ENCODE peak calls at places on chromosomes 1 and 21, in four cellular contexts. A, B, O and M are unnamed samples.

GRCh38 chr1:186014370-186015030 is 280.3 kb downstream of the HMCN1 start:
- DNase-seq in B (no peak), O (no peak), A (no peak), M (no peak)

GRCh38 chr1:245751111-245751510 is 596.3 kb downstream of the KIF26B start:
- DNase-seq in B (no peak), O (no peak), A (no peak), M (no peak)

GRCh38 chr1:219081943-219082925 is 91.4 kb upstream of the LYPLAL1 start:
- DNase-seq in A (no peak), O (peak), B (no peak), M (no peak)

GRCh38 chr1:151892190-151892589 is 17.1 kb downstream of the THEM4 start:
- DNase-seq in A (no peak), O (no peak), B (no peak), M (no peak)

GRCh38 chr1:63524166-63524565 is 841 bp downstream of the EFCAB7 start:
- DNase-seq in A (no peak), B (no peak), O (peak), M (no peak)

GRCh38 chr1:213983589-213984386 is 4.0 kb upstream of the PROX1 start:
- DNase-seq in B (no peak), A (no peak), O (no peak), M (no peak)

GRCh38 chr1:243312962-243313634 is 57.3 kb downstream of the SDCCAG8 start:
- DNase-seq in B (no peak), A (no peak), O (peak), M (no peak)

GRCh38 chr1:162412002-162412401 is at the start of gene SH2D1B:
- DNase-seq in A (no peak), B (no peak), O (no peak), M (no peak)

GRCh38 chr1:180168786-180169640 is 14.3 kb downstream of the QSOX1 start:
- DNase-seq in O (peak), A (peak), B (peak), M (peak)

GRCh38 chr1:226046240-226046639 is 16.3 kb upstream of the H3-3A start:
- DNase-seq in O (no peak), B (no peak), A (no peak), M (no peak)

GRCh38 chr1:78520843-78521242 is 30.1 kb downstream of the PTGFR start:
- DNase-seq in B (no peak), A (no peak), O (no peak), M (no peak)

GRCh38 chr1:86419277-86419903 is 4.6 kb upstream of the CLCA2 start:
- DNase-seq in A (no peak), O (peak), B (no peak), M (no peak)

GRCh38 chr21:45026066-45026745 is 48.2 kb upstream of the ADARB1 start:
- DNase-seq in B (no peak), A (no peak), O (no peak), M (no peak)

GRCh38 chr1:15916417-15916816 is 59.5 kb downstream of the ZBTB17 start:
- DNase-seq in A (no peak), O (no peak), B (no peak), M (no peak)

GRCh38 chr1:178238722-178239510 is 145.0 kb downstream of the RASAL2 start:
- DNase-seq in O (no peak), A (no peak), B (no peak), M (no peak)

GRCh38 chr1:203036537-203036936 is 10.2 kb downstream of the PPFIA4 start:
- DNase-seq in O (no peak), B (no peak), A (no peak), M (no peak)

GRCh38 chr1:62905872-62906271 is 121.9 kb downstream of the ATG4C start:
- DNase-seq in B (no peak), A (no peak), O (no peak), M (no peak)

GRCh38 chr1:109412551-109412950 is 13.7 kb downstream of the PSMA5 start:
- DNase-seq in O (no peak), A (no peak), B (no peak), M (no peak)

GRCh38 chr1:168301664-168302320 is 21.1 kb downstream of the TBX19 start:
- DNase-seq in O (no peak), B (no peak), A (no peak), M (no peak)

GRCh38 chr1:156914440-156914856 is 6.0 kb upstream of the LRRC71 start:
- DNase-seq in B (no peak), A (no peak), O (no peak), M (no peak)

GRCh38 chr1:231215676-231216385 is 25.2 kb upstream of the GNPAT start:
- DNase-seq in A (no peak), O (no peak), B (no peak), M (no peak)

GRCh38 chr1:231481289-231481688 is 47.2 kb upstream of the TSNAX start:
- DNase-seq in A (no peak), O (no peak), B (no peak), M (no peak)

GRCh38 chr1:2985121-2985561 is 36.1 kb upstream of the ACTRT2 start:
- DNase-seq in B (peak), A (no peak), O (no peak), M (peak)

GRCh38 chr1:23395162-23395724 is 25.6 kb upstream of the ZNF436 start:
- DNase-seq in B (no peak), O (no peak), A (no peak), M (no peak)

GRCh38 chr21:25960423-25960822 is 210.1 kb downstream of the APP start:
- DNase-seq in O (no peak), B (no peak), A (peak), M (no peak)

GRCh38 chr1:16386454-16387113 is 19.5 kb downstream of the SZRD1 start:
- DNase-seq in B (no peak), A (no peak), O (peak), M (no peak)

GRCh38 chr1:1371741-1372711 is 3.0 kb downstream of the AURKAIP1 start:
- DNase-seq in O (peak), B (peak), A (peak), M (peak)

GRCh38 chr1:173433927-173434326 is 43.2 kb upstream of the PRDX6 start:
- DNase-seq in A (no peak), B (no peak), O (no peak), M (no peak)

GRCh38 chr1:51750218-51750617 is 128.3 kb downstream of the NRDC start:
- DNase-seq in O (no peak), B (no peak), A (no peak), M (no peak)

GRCh38 chr1:22857661-22858060 is 115.0 kb downstream of the LACTBL1 start:
- DNase-seq in O (no peak), B (no peak), A (no peak), M (no peak)

GRCh38 chr1:47646676-47647075 is 208.8 kb downstream of the FOXD2 start:
- DNase-seq in A (no peak), B (no peak), O (no peak), M (no peak)

GRCh38 chr1:69915347-69915746 is 290.0 kb downstream of the LRRC40 start:
- DNase-seq in A (no peak), O (no peak), B (no peak), M (no peak)

GRCh38 chr21:33924766-33925100 is 9.1 kb upstream of the ATP5PO start:
- DNase-seq in A (no peak), B (no peak), O (no peak), M (no peak)

GRCh38 chr1:17948594-17948993 is 159.0 kb upstream of the IGSF21 start:
- DNase-seq in O (no peak), A (no peak), B (no peak), M (peak)

GRCh38 chr1:17950728-17951127 is 156.9 kb upstream of the IGSF21 start:
- DNase-seq in B (no peak), A (no peak), O (no peak), M (no peak)

GRCh38 chr1:17953921-17954320 is 153.7 kb upstream of the IGSF21 start:
- DNase-seq in O (no peak), B (no peak), A (no peak), M (no peak)

GRCh38 chr1:17955302-17956285 is 152.0 kb upstream of the IGSF21 start:
- DNase-seq in O (no peak), B (no peak), A (no peak), M (no peak)

DNA sequence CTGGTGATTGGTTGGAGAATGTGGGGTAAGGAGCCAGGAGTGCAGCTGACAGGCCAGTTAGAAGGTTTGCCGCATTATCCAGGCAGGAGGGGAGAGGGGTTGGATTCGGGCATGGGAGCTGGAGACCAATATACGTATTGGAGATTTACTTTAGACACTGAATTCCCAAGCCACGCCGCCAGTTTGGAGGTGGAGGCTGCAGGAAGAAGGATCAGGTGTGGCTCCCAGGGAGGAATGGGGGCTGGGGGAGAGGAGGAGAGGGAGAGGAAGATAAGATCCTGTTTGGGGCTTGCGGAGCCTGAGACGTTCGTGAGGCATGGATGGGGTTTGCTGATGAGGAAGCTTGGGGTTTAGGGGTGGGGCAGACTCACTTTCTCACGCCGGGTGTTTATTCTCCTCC is 155.1 kb upstream of the IGSF21 start:
- DNase-seq in A (no peak), O (no peak), B (no peak), M (no peak)
- TF ChIP-seq CTCF in A (no peak), O (no peak), B (no peak), M (no peak)

DNA sequence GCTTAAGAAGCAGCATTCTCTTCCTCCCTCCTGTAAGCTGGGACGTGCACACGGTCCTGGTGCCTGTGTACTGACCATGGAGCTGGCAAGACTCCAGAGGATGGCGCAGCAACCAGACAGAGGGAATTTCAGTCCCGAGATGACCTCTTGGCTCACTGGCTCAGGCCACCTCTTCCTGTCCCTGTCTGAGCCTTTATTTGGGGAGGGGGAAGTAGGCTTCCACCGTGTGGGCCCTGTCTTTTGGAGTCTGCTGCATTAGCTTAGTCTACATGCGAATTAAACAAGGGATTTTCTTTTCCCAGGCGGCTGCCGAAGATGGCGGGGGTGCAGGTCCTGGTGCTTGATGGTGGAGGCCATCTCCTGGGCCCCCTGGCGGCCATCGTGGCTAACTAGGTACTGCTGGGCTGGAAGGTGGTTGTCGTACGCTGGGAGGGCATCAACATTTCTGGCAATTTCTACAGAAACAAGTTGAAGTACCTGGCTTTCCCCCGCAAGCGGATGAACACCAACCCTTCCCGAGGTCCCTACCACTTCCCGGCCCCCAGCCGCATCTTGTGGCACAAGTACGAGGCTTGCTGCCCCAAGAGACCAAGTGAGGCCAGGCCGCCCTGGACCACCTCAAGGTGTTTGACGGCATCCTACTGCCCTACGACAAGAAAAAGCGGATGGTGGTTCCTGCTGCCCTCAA is 10.2 kb downstream of the IL24 start:
- DNase-seq in O (no peak), B (no peak), A (peak), M (peak)
- TF ChIP-seq CTCF in O (peak), B (no peak), A (peak), M (peak)

DNA sequence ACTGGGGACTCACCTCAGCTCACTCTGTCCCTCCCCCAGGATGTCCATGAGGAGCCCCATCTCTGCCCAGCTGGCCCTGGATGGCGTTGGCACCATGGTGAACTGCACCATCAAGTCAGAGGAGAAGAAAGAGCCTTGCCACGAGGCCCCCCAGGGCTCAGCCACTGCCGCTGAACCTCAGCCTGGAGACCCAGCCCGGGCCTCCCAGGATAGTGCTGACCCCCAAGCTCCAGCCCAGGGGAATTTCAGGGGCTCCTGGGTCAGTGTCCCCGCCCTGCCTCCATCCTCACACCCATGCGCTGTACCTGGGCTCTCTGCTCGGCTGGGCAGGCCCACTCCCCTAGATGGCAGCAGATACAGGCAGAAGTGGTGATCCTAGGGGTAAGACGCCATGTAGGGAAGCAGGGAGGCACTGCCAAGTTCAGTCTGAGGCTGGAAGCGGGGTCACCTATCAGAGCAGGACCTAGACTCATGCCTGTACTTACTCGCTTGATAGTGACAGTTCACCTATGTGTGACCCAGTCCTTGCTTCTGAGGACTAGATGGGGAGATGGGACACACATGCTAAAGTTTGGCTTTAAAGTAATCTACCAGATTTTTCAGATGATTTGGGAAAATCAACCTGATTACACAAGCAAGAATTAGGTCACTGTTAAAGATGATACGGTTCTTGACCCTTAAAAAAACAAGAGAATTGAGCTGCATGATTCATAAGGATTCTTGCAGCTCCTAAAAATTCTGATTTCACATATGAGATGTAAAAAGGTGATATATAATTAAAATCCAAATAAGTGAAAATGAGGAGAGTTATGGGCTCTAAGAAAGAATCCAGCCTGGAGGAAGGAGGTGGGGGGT is 38.7 kb downstream of the ETNK2 start:
- DNase-seq in A (no peak), O (no peak), B (no peak), M (no peak)
- TF ChIP-seq CTCF in A (no peak), O (no peak), B (no peak), M (no peak)

DNA sequence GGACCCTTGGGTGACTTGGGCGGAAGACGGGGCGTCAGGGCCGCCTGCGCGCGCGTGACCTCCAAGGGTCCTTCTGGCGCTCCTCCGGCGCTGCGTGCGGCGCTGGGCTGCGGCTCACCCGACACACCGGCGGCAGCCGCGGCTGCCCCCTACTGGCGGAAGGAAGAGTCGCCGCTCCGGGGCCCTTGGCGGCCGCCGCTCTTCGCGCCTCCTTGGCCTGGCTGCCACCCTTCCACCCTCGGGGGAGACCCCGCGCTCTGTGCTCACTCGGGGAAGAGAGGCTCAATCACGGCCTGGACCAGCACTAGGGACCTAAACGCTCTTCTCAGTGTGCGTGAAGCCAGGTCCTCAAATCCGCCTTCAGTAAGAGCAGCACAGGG is 89.7 kb downstream of the DMRTA2 start:
- DNase-seq in B (peak), O (peak), A (peak), M (peak)
- TF ChIP-seq CTCF in B (peak), O (peak), A (peak), M (peak)